ENCODE peak calls at places on chromosomes 16 and 17, in ten cellular contexts. C, B, J, Y, F, S, A, Q, W and K are unnamed samples. For H3K4me1, the result is how much of the 10 kb centered on the place peaks cover.

GRCh38 chr16:23466162-23466885 is 13.3 kb upstream of the COG7 start:
- DNase-seq in J (no peak), W (no peak), A (no peak), Y (peak), B (peak), C (no peak), F (peak), S (peak), Q (no peak), K (peak)

GRCh38 chr16:10122546-10122945 is 59.7 kb downstream of the GRIN2A start:
- DNase-seq in S (no peak), J (peak), A (no peak), Y (no peak), C (no peak), F (no peak), Q (no peak), B (no peak), W (peak), K (no peak)

GRCh38 chr16:88464447-88465318 is 11.6 kb downstream of the ZFPM1 start:
- DNase-seq in W (peak), A (no peak), Y (no peak), S (peak), J (no peak), B (no peak), F (peak), C (no peak), Q (no peak), K (no peak)

GRCh38 chr16:82995927-82996441 is 369.2 kb downstream of the CDH13 start:
- DNase-seq in A (no peak), S (peak), Y (peak), F (peak), W (peak), B (peak), Q (no peak), J (no peak), C (no peak), K (peak)

GRCh38 chr16:4882633-4883285 is 35.5 kb downstream of the UBN1 start:
- DNase-seq in F (peak), J (no peak), C (no peak), B (peak), S (peak), Q (no peak), Y (peak), W (peak), A (peak), K (peak)

GRCh38 chr16:84690088-84690819 is 9.5 kb upstream of the USP10 start:
- DNase-seq in W (no peak), C (no peak), Y (no peak), A (no peak), S (peak), J (no peak), Q (no peak), B (no peak), F (no peak), K (no peak)

GRCh38 chr17:81577278-81578000 is 25.3 kb upstream of the FAAP100 start:
- DNase-seq in Y (no peak), S (no peak), A (no peak), B (no peak), C (no peak), Q (no peak), F (no peak), J (no peak), W (no peak), K (no peak)

GRCh38 chr17:81510798-81511549 is 1.6 kb downstream of the ACTG1 start:
- DNase-seq in A (no peak), C (no peak), W (no peak), Q (peak), F (no peak), J (no peak), B (no peak), Y (no peak), S (no peak), K (no peak)

GRCh38 chr17:68344701-68345136 is 53.4 kb downstream of the ARSG start:
- DNase-seq in C (peak), F (no peak), Q (no peak), W (no peak), A (no peak), B (no peak), S (no peak), J (peak), Y (no peak), K (peak)

GRCh38 chr16:4200000-4200780 is 41.7 kb downstream of the SRL start:
- DNase-seq in F (peak), S (peak), C (peak), B (peak), W (peak), Y (peak), A (peak), J (peak), Q (peak), K (peak)

GRCh38 chr17:45190503-45191282 is 29.0 kb downstream of the HEXIM2 start:
- DNase-seq in S (no peak), C (no peak), F (no peak), W (no peak), B (no peak), Q (no peak), J (no peak), Y (no peak), A (no peak), K (no peak)

GRCh38 chr16:4501071-4501478 is 24.9 kb downstream of the HMOX2 start:
- DNase-seq in W (no peak), Y (no peak), Q (no peak), B (peak), J (peak), S (peak), F (peak), C (no peak), A (no peak), K (peak)

GRCh38 chr17:79779088-79779529 is 1.2 kb downstream of the CBX2 start:
- DNase-seq in Y (no peak), S (no peak), C (no peak), W (peak), B (no peak), J (peak), F (no peak), A (no peak), Q (no peak), K (peak)

GRCh38 chr17:8801135-8801840 is 2.1 kb upstream of the MFSD6L start:
- DNase-seq in B (no peak), F (no peak), J (no peak), Y (peak), Q (no peak), S (no peak), W (no peak), C (no peak), A (no peak), K (no peak)

GRCh38 chr17:596763-597644 is 117.6 kb downstream of the VPS53 start:
- DNase-seq in F (peak), B (peak), W (no peak), A (no peak), S (peak), J (no peak), C (no peak), Y (peak), Q (no peak), K (peak)

GRCh38 chr17:30316736-30317135 is 17.1 kb downstream of the TMIGD1 start:
- DNase-seq in F (no peak), B (no peak), W (no peak), Y (no peak), A (no peak), J (no peak), S (no peak), Q (no peak), C (no peak), K (peak)
- H2AFZ ChIP-seq in F (no peak), B (no peak), W (no peak), Y (no peak), A (no peak), J (no peak), S (no peak), Q (no peak), C (no peak), K (no peak)

GRCh38 chr16:54928016-54928356 is 2.7 kb upstream of the IRX5 start:
- DNase-seq in S (no peak), A (peak), Y (peak), W (peak), F (no peak), J (peak), C (peak), B (no peak), Q (peak), K (peak)

GRCh38 chr16:54927125-54928015 is 3.3 kb upstream of the IRX5 start:
- DNase-seq in Y (peak), B (no peak), S (no peak), A (peak), C (no peak), W (no peak), Q (peak), F (no peak), J (no peak), K (no peak)

GRCh38 chr16:54928421-54929089 is 2.1 kb upstream of the IRX5 start:
- DNase-seq in A (peak), Y (peak), W (peak), Q (peak), C (peak), J (peak), F (no peak), B (no peak), S (no peak), K (peak)

GRCh38 chr16:54923988-54924387 is 6.7 kb upstream of the IRX5 start:
- DNase-seq in Q (no peak), J (no peak), Y (no peak), B (no peak), F (no peak), A (no peak), S (no peak), W (no peak), C (no peak), K (no peak)

GRCh38 chr16:54926166-54926838 is 4.4 kb upstream of the IRX5 start:
- DNase-seq in C (no peak), F (no peak), W (no peak), B (peak), Y (peak), A (no peak), J (no peak), Q (peak), S (peak), K (peak)
- H3K4me2 ChIP-seq in C (no peak), F (no peak), W (peak), B (no peak), Y (peak), A (peak), J (peak), Q (peak), S (peak), K (peak)

DNA sequence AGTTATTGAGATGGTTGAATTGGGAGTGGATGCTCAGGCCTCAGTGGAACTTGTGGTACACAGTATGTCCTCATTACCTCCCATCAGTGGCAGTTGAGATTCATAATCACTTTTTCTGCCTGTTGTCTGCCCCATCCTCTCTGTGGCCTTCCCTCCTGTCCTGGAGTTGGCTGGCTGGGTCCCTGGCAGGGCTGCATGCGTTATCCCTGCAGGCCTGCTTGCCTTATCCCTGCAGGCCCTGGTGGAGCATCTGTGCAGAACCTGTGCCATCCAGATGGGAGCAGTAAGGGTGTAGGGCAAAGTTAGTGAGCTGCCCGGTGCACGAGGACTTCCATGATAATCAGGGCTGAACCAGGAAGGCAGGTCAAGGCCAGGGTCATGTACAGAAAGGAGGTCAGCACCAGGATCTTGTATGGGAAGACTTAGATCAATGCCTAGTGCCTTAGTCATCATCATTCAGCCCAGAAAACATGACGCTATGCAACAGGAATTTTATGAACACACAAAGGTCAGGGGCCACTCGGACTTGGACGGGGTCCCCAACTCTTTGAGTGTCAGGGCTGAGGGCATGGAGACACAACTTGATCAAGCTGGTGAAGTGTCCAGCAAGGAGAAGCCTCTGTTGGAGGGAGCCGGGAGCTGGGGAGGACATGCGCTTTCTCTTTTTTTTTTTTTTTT is 47.2 kb downstream of the ABCC1 start:
- DNase-seq in Y (peak), W (peak), B (peak), F (peak), Q (no peak), C (no peak), J (no peak), A (peak), S (peak), K (peak)
- H3K4me1 ChIP-seq in Y (under half), W (under half), B (under half), F (under half), Q (under half), C (under half), J (under half), A (under half), S (under half), K (half or more)

DNA sequence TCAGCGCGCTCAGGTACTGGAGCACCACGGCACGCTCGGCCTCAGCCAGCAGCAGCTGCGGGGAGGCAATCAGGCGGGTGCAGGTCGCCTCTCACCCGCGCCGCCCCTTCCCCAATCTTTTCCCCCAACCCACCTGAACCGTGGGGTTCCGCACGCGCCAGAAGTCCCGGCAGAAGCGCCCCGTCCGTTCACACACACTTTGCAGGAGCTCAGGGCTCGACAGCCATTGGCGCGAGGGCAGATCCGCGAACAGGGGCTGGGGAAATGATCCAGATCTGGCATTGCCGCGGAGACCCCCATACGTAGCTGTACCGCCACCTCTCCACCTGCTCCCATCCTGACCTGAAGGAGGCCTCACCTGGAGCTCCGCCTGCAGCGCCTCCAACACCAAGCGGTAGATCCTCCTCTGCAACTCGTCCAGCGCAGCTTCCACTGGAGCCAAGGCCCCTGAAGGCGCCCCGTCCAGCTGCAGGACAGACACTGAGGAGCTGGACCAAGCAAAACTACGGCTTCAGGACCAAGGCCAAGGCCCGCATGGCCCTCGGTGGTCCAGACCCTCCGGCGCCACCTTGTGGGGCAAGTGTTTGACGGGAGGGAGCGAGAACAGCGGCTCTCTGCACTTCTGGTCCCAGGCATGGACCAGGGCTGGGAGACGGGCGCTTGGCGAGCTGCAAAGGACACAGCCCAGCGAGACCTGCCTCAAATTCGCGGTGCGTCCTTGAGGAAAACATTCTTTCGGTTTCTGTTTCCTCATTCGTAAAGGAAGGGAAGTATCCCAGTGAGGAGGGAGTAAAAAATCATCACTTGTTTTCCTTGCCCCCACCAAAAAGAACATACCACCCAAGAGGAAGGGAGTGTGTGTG is 1.5 kb upstream of the MATCAP1 start:
- DNase-seq in Q (peak), J (peak), W (peak), C (peak), S (peak), A (peak), F (peak), Y (peak), B (peak), K (peak)
- H2AFZ ChIP-seq in Q (no peak), J (no peak), W (no peak), C (no peak), S (no peak), A (no peak), F (no peak), Y (peak), B (peak), K (no peak)

GRCh38 chr17:48970865-48971687 is 2.7 kb upstream of the GIP start:
- DNase-seq in S (no peak), Y (no peak), W (peak), J (peak), Q (no peak), C (no peak), F (no peak), B (no peak), A (no peak), K (no peak)
- H3K4me2 ChIP-seq in S (peak), Y (no peak), W (peak), J (no peak), Q (no peak), C (no peak), F (no peak), B (no peak), A (peak), K (no peak)

DNA sequence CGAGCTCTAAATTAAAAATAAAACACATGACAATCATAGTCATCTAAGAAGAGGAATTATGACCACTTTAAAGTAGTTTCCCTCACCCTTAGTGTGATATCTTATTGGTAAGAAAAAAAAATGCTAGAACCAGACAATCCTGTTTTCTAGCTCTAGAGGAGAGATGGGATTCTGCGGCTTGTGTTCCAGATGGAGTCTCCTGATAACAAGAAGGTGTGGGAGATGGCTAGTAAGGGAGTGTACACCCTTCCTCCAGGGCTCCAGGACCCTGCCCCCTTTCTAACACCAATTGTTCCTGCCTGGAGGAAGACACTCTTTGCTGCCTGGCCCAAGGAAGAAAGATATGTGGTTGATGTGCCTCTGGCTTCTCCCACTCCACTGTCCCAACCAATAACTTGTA is 68.8 kb upstream of the FBXO47 start:
- DNase-seq in A (peak), S (no peak), B (no peak), C (no peak), Q (no peak), W (peak), F (no peak), Y (peak), J (no peak), K (no peak)
- H3K4me1 ChIP-seq in A (under half), S (under half), B (under half), C (under half), Q (under half), W (under half), F (under half), Y (under half), J (under half), K (under half)

DNA sequence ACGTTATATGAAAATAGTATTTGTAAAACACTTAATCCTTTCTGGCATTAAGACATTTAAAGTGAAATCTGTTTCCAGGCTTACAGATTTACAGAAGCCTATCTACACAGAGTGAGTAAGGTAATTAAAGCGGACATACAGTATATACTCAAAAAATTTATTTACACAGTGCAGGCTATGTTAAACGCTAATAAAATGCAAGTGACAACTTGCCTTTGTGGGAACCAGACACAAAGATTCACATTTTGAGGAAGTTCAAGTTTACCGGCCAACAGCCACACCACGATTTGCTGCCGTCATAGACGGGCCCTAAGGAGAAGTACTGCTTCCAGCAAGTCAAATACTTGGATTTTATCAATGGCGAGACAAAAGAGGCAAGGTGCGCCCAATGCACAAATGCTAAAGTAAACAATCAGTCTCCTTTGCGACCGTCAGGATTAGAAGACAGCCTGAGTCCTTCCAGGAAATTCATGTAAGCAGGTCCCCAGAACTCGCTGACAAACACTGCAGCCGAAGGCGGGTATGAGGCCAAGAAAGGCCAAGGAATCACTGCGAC is 799 bp downstream of the VPS35 start:
- DNase-seq in J (no peak), C (no peak), S (peak), A (no peak), F (no peak), B (peak), Q (no peak), Y (peak), W (no peak), K (no peak)
- H2AFZ ChIP-seq in J (peak), C (peak), S (peak), A (peak), F (peak), B (peak), Q (peak), Y (peak), W (peak), K (peak)

DNA sequence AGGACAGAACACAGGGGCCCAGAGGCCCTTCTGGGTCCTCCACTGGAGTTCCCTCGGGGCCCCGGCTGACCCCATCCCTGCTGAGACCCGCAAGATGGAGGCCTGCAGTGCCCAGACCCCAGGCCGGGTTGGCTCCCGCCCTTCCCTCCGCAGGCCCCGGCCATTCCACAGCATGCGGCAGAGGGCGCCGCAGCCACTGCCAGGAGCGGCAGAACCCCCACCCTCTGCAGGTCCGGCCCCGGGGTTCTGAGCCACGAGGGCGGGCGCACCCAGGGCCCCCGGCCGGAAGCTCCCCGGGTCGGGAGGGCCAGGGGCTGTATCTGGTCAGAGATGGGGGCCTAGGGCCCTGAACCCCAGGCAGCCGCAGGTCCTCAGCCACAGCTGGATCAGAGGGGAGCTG is 2.4 kb upstream of the PERCC1 start:
- DNase-seq in C (no peak), J (peak), S (no peak), B (no peak), Y (no peak), A (no peak), Q (no peak), F (no peak), W (no peak), K (peak)
- H3K4me2 ChIP-seq in C (no peak), J (no peak), S (no peak), B (no peak), Y (peak), A (no peak), Q (no peak), F (no peak), W (no peak), K (no peak)